ENCODE peak calls at places on chromosomes 11 and 22, in four cellular contexts. C is GM13977, P is RWPE1, D is GM12865. A is an unnamed sample.

GRCh38 chr11:133529807-133530500 is 2.3 kb downstream of the OPCML start:
- DNase-seq in C (no peak), P (no peak), D (no peak), A (no peak)

GRCh38 chr11:44585421-44585820 is 20.0 kb downstream of the CD82 start:
- DNase-seq in C (no peak), P (no peak), D (no peak), A (no peak)

GRCh38 chr11:17864478-17864941 is 129.9 kb downstream of the KCNC1 start:
- DNase-seq in C (no peak), P (peak; percentile 20), D (peak; percentile 28), A (no peak)

GRCh38 chr22:24175160-24175808 is 6.0 kb upstream of the SUSD2 start:
- DNase-seq in C (peak; percentile 81), P (peak; percentile 43), D (peak; percentile 73), A (peak; percentile 77)

GRCh38 chr11:77191823-77192495 is 63.9 kb downstream of the MYO7A start:
- DNase-seq in C (peak; percentile 75), P (peak; percentile 81), D (peak; percentile 79), A (peak; percentile 46)

GRCh38 chr22:41197808-41198585 is 7.1 kb upstream of the L3MBTL2 start:
- DNase-seq in C (no peak), P (no peak), D (no peak), A (no peak)

GRCh38 chr11:67118059-67118766 is 850 bp upstream of the KDM2A start:
- DNase-seq in C (peak; percentile 73), P (peak; percentile 25), D (peak; percentile 70), A (peak; percentile 50)

GRCh38 chr22:19495562-19496323 is 16.0 kb downstream of the CDC45 start:
- DNase-seq in C (no peak), P (no peak), D (no peak), A (no peak)

GRCh38 chr11:127000291-127000968 is at the start of gene KIRREL3:
- DNase-seq in C (no peak), P (no peak), D (no peak), A (no peak)

GRCh38 chr11:63641727-63642126 is 27.5 kb upstream of the PLAAT3 start:
- DNase-seq in C (no peak), P (no peak), D (no peak), A (no peak)

GRCh38 chr11:74288911-74289310 is 22.5 kb downstream of the P4HA3 start:
- DNase-seq in C (no peak), P (no peak), D (no peak), A (no peak)

GRCh38 chr11:111402411-111402810 is 23.3 kb upstream of the POU2AF1 start:
- DNase-seq in C (no peak), P (no peak), D (no peak), A (no peak)

GRCh38 chr22:25375683-25376082 is 156.2 kb downstream of the CRYBB2 start:
- DNase-seq in C (no peak), P (no peak), D (no peak), A (no peak)
- TF ChIP-seq CTCF in C (no peak), P (no peak), D (no peak), A (no peak)

GRCh38 chr11:92801685-92802084 is 167.8 kb upstream of the MTNR1B start:
- DNase-seq in C (no peak), P (no peak), D (no peak), A (no peak)
- TF ChIP-seq CTCF in C (no peak), P (no peak), D (no peak), A (no peak)

GRCh38 chr11:65454696-65455456 is 32.3 kb downstream of the NEAT1 start:
- DNase-seq in C (peak; percentile 98), P (peak; percentile 87), D (peak; percentile 96), A (peak; percentile 98)
- TF ChIP-seq CTCF in C (peak; percentile 32), P (no peak), D (peak; percentile 17), A (peak; percentile 33)

GRCh38 chr22:43996981-43997265 is 27.2 kb upstream of the PARVB start:
- DNase-seq in C (no peak), P (no peak), D (no peak), A (no peak)
- TF ChIP-seq CTCF in C (no peak), P (no peak), D (no peak), A (no peak)